ENCODE peak calls at places on chromosomes 7 and 10, in seven cellular contexts. One of them, this sample, is unnamed.
A peak's percentile ranks its signal among the peaks of the same experiment; 100 is the strongest.

GRCh38 chr10:7302393-7303054 is 108.3 kb downstream of the SFMBT2 start:
- DNase-seq in aorta: no peak
- DNase-seq in SJSA1: no peak
- DNase-seq in mesendoderm: no peak
- DNase-seq in body of pancreas: no peak
- DNase-seq in neuronal stem cell: peak; percentile 40
- DNase-seq in psoas muscle: no peak
- DNase-seq in this sample: no peak

GRCh38 chr10:122592161-122592560 is 31.6 kb downstream of the DMBT1 start:
- DNase-seq in neuronal stem cell: no peak
- DNase-seq in psoas muscle: no peak
- DNase-seq in aorta: no peak
- DNase-seq in SJSA1: no peak
- DNase-seq in body of pancreas: no peak
- DNase-seq in mesendoderm: no peak
- DNase-seq in this sample: no peak

GRCh38 chr10:32207544-32207943 is 139.4 kb downstream of the EPC1 start:
- DNase-seq in mesendoderm: peak; percentile 66
- DNase-seq in aorta: peak; percentile 76
- DNase-seq in body of pancreas: peak; percentile 74
- DNase-seq in SJSA1: no peak
- DNase-seq in neuronal stem cell: no peak
- DNase-seq in psoas muscle: peak; percentile 24
- DNase-seq in this sample: no peak

GRCh38 chr10:93160829-93161228 is 87.1 kb downstream of the CYP26A1 start:
- DNase-seq in neuronal stem cell: no peak
- DNase-seq in body of pancreas: peak; percentile 12
- DNase-seq in psoas muscle: peak; percentile 72
- DNase-seq in aorta: peak; percentile 79
- DNase-seq in SJSA1: peak; percentile 92
- DNase-seq in mesendoderm: no peak
- DNase-seq in this sample: peak; percentile 90

GRCh38 chr10:71981868-71982230 is 17.7 kb downstream of the CHST3 start:
- DNase-seq in aorta: no peak
- DNase-seq in neuronal stem cell: no peak
- DNase-seq in body of pancreas: no peak
- DNase-seq in psoas muscle: no peak
- DNase-seq in mesendoderm: no peak
- DNase-seq in SJSA1: no peak
- DNase-seq in this sample: no peak

GRCh38 chr7:111076205-111076604 is 14.7 kb upstream of the LRRN3 start:
- DNase-seq in aorta: no peak
- DNase-seq in body of pancreas: no peak
- DNase-seq in psoas muscle: no peak
- DNase-seq in SJSA1: no peak
- DNase-seq in neuronal stem cell: no peak
- DNase-seq in mesendoderm: no peak
- DNase-seq in this sample: no peak

GRCh38 chr10:7260412-7260900 is 150.4 kb downstream of the SFMBT2 start:
- DNase-seq in aorta: no peak
- DNase-seq in neuronal stem cell: peak; percentile 38
- DNase-seq in SJSA1: no peak
- DNase-seq in body of pancreas: peak; percentile 54
- DNase-seq in psoas muscle: peak; percentile 64
- DNase-seq in mesendoderm: peak; percentile 92
- DNase-seq in this sample: peak; percentile 77

GRCh38 chr7:13532028-13532753 is 457.3 kb downstream of the ETV1 start:
- DNase-seq in aorta: no peak
- DNase-seq in body of pancreas: no peak
- DNase-seq in neuronal stem cell: no peak
- DNase-seq in SJSA1: no peak
- DNase-seq in psoas muscle: no peak
- DNase-seq in mesendoderm: no peak
- DNase-seq in this sample: no peak

GRCh38 chr7:139655305-139655704 is 122.5 kb downstream of the HIPK2 start:
- DNase-seq in mesendoderm: no peak
- DNase-seq in body of pancreas: no peak
- DNase-seq in psoas muscle: no peak
- DNase-seq in neuronal stem cell: no peak
- DNase-seq in aorta: no peak
- DNase-seq in SJSA1: no peak
- DNase-seq in this sample: no peak

GRCh38 chr10:131141645-131142445 is 169.7 kb downstream of the TCERG1L start:
- DNase-seq in neuronal stem cell: no peak
- DNase-seq in SJSA1: no peak
- DNase-seq in body of pancreas: no peak
- DNase-seq in mesendoderm: no peak
- DNase-seq in aorta: peak; percentile 62
- DNase-seq in psoas muscle: no peak
- DNase-seq in this sample: no peak

GRCh38 chr7:134927076-134927475 is 59.2 kb upstream of the AGBL3 start:
- DNase-seq in body of pancreas: no peak
- DNase-seq in SJSA1: no peak
- DNase-seq in mesendoderm: no peak
- DNase-seq in aorta: no peak
- DNase-seq in neuronal stem cell: no peak
- DNase-seq in psoas muscle: no peak
- DNase-seq in this sample: no peak

GRCh38 chr10:24465899-24466615 is 257.1 kb downstream of the KIAA1217 start:
- DNase-seq in SJSA1: peak; percentile 79
- DNase-seq in psoas muscle: no peak
- DNase-seq in neuronal stem cell: no peak
- DNase-seq in body of pancreas: peak; percentile 71
- DNase-seq in aorta: no peak
- DNase-seq in mesendoderm: no peak
- DNase-seq in this sample: no peak

GRCh38 chr10:33122014-33122788 is 164.2 kb upstream of the ITGB1 start:
- DNase-seq in aorta: no peak
- DNase-seq in neuronal stem cell: no peak
- DNase-seq in mesendoderm: no peak
- DNase-seq in SJSA1: peak; percentile 92
- DNase-seq in psoas muscle: no peak
- DNase-seq in body of pancreas: no peak
- DNase-seq in this sample: no peak

GRCh38 chr7:751826-752225 is 24.7 kb upstream of the PRKAR1B start:
- DNase-seq in neuronal stem cell: no peak
- DNase-seq in body of pancreas: no peak
- DNase-seq in aorta: peak; percentile 44
- DNase-seq in SJSA1: no peak
- DNase-seq in mesendoderm: no peak
- DNase-seq in psoas muscle: no peak
- DNase-seq in this sample: no peak

GRCh38 chr10:86830043-86830591 is 73.7 kb downstream of the BMPR1A start:
- DNase-seq in SJSA1: no peak
- DNase-seq in psoas muscle: no peak
- DNase-seq in aorta: no peak
- DNase-seq in mesendoderm: peak; percentile 75
- DNase-seq in body of pancreas: no peak
- DNase-seq in neuronal stem cell: no peak
- DNase-seq in this sample: no peak

GRCh38 chr10:34475222-34475621 is 339.9 kb downstream of the PARD3 start:
- DNase-seq in neuronal stem cell: no peak
- DNase-seq in aorta: no peak
- DNase-seq in psoas muscle: no peak
- DNase-seq in mesendoderm: no peak
- DNase-seq in body of pancreas: no peak
- DNase-seq in SJSA1: no peak
- DNase-seq in this sample: no peak

GRCh38 chr10:122519873-122520272 is 40.7 kb upstream of the DMBT1 start:
- DNase-seq in body of pancreas: no peak
- DNase-seq in mesendoderm: no peak
- DNase-seq in neuronal stem cell: no peak
- DNase-seq in aorta: no peak
- DNase-seq in psoas muscle: no peak
- DNase-seq in SJSA1: no peak
- DNase-seq in this sample: no peak

GRCh38 chr10:86657011-86657395 is 2.7 kb downstream of the OPN4 start:
- DNase-seq in psoas muscle: no peak
- DNase-seq in body of pancreas: no peak
- DNase-seq in SJSA1: no peak
- DNase-seq in neuronal stem cell: no peak
- DNase-seq in mesendoderm: no peak
- DNase-seq in aorta: no peak
- DNase-seq in this sample: peak; percentile 59

GRCh38 chr10:87865201-87866025 is 2.0 kb downstream of the PTEN start:
- DNase-seq in neuronal stem cell: no peak
- DNase-seq in mesendoderm: no peak
- DNase-seq in body of pancreas: no peak
- DNase-seq in SJSA1: no peak
- DNase-seq in aorta: no peak
- DNase-seq in psoas muscle: no peak
- DNase-seq in this sample: no peak

GRCh38 chr7:137828456-137828855 is 18.3 kb downstream of the DGKI start:
- DNase-seq in psoas muscle: no peak
- DNase-seq in mesendoderm: no peak
- DNase-seq in aorta: no peak
- DNase-seq in body of pancreas: no peak
- DNase-seq in neuronal stem cell: no peak
- DNase-seq in SJSA1: no peak
- DNase-seq in this sample: no peak

DNA sequence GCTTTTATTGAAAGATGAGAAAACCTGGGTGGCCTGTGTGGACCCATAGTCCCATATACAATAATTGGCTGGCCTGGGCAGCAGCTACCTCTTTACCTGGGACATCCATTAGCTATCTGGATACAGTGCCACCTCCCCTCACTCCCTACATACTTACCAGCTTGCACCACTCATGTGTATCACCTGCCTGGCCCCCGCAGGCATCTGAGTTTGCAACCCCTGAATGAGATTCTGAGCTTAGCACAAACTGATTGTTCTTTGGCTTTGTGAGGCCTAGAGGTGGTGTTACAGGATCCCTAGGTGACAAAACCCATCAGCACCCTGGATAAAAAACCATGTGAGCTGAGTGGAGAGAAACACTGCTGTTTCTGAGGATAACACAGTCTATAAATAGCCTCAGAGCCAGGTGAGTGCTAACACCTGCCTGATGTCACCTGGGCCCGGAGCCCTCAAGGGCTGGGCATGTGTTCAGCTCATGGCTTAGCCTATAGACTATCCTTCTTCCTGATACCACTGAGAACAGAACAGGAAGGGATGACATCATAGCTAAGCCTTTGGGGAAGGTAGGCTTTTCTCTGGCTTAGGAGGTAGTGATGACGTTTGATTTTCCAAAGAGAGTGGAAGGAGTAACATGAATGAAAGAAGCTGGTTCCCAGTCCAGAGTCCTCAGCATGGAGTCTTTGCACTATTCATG is 2.6 kb upstream of the PPIF start:
- DNase-seq in psoas muscle: no peak
- DNase-seq in mesendoderm: no peak
- DNase-seq in body of pancreas: peak; percentile 75
- DNase-seq in neuronal stem cell: no peak
- DNase-seq in aorta: no peak
- DNase-seq in SJSA1: no peak
- DNase-seq in this sample: no peak
- H3K4me1 ChIP-seq in psoas muscle: peaks cover 20% of the 10 kb centered on the region
- H3K4me1 ChIP-seq in mesendoderm: peaks cover 4% of the 10 kb centered on the region
- H3K4me1 ChIP-seq in body of pancreas: peaks cover 89% of the 10 kb centered on the region
- H3K4me1 ChIP-seq in neuronal stem cell: peaks cover 14% of the 10 kb centered on the region
- H3K4me1 ChIP-seq in aorta: no peaks in the 10 kb centered on the region
- H3K4me1 ChIP-seq in SJSA1: peaks cover 26% of the 10 kb centered on the region
- H3K4me1 ChIP-seq in this sample: peaks cover 25% of the 10 kb centered on the region

GRCh38 chr10:117542706-117543244 is at the start of gene EMX2:
- DNase-seq in aorta: no peak
- DNase-seq in SJSA1: no peak
- DNase-seq in body of pancreas: no peak
- DNase-seq in neuronal stem cell: no peak
- DNase-seq in mesendoderm: peak; percentile 38
- DNase-seq in psoas muscle: no peak
- DNase-seq in this sample: no peak
- H3K27ac ChIP-seq in aorta: no peak within 1 kb of the TSS
- H3K27ac ChIP-seq in SJSA1: no peak within 1 kb of the TSS
- H3K27ac ChIP-seq in body of pancreas: no peak within 1 kb of the TSS
- H3K27ac ChIP-seq in neuronal stem cell: no peak within 1 kb of the TSS
- H3K27ac ChIP-seq in mesendoderm: no peak within 1 kb of the TSS
- H3K27ac ChIP-seq in psoas muscle: peak within 1 kb of the TSS; percentile 60
- H3K27ac ChIP-seq in this sample: peak within 1 kb of the TSS; percentile 91

GRCh38 chr10:101223274-101224059 is 5.8 kb downstream of the LBX1 start:
- DNase-seq in SJSA1: no peak
- DNase-seq in neuronal stem cell: no peak
- DNase-seq in aorta: no peak
- DNase-seq in body of pancreas: no peak
- DNase-seq in mesendoderm: peak; percentile 56
- DNase-seq in psoas muscle: no peak
- DNase-seq in this sample: no peak

GRCh38 chr10:101222683-101223273 is 6.5 kb downstream of the LBX1 start:
- DNase-seq in body of pancreas: no peak
- DNase-seq in psoas muscle: no peak
- DNase-seq in aorta: no peak
- DNase-seq in mesendoderm: no peak
- DNase-seq in neuronal stem cell: no peak
- DNase-seq in SJSA1: no peak
- DNase-seq in this sample: no peak

GRCh38 chr10:101224060-101224909 is 5.0 kb downstream of the LBX1 start:
- DNase-seq in body of pancreas: no peak
- DNase-seq in neuronal stem cell: no peak
- DNase-seq in SJSA1: no peak
- DNase-seq in mesendoderm: no peak
- DNase-seq in psoas muscle: no peak
- DNase-seq in aorta: no peak
- DNase-seq in this sample: no peak

GRCh38 chr10:101221479-101222246 is 7.6 kb downstream of the LBX1 start:
- DNase-seq in aorta: no peak
- DNase-seq in neuronal stem cell: no peak
- DNase-seq in psoas muscle: no peak
- DNase-seq in SJSA1: no peak
- DNase-seq in mesendoderm: no peak
- DNase-seq in body of pancreas: no peak
- DNase-seq in this sample: no peak

DNA sequence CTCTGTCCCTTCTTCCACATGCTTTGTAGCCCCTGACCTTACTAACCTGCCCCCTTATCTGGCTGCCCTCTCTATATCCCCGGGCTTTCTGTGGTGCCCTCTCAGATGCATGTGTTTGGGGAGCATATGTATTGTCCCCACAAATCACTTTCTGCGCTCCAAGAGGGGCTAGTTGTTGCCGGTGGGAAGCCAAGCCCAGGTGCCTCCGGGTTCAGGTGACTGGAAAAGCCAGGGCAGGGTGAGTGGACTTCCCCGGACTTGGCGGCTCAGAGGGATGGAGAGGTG is 7.1 kb downstream of the LBX1 start:
- DNase-seq in psoas muscle: no peak
- DNase-seq in neuronal stem cell: no peak
- DNase-seq in aorta: no peak
- DNase-seq in SJSA1: no peak
- DNase-seq in mesendoderm: no peak
- DNase-seq in body of pancreas: no peak
- DNase-seq in this sample: no peak
- H3K4me1 ChIP-seq in psoas muscle: peaks cover 13% of the 10 kb centered on the region
- H3K4me1 ChIP-seq in neuronal stem cell: peaks cover 5% of the 10 kb centered on the region
- H3K4me1 ChIP-seq in aorta: no peaks in the 10 kb centered on the region
- H3K4me1 ChIP-seq in SJSA1: peaks cover 12% of the 10 kb centered on the region
- H3K4me1 ChIP-seq in mesendoderm: no peaks in the 10 kb centered on the region
- H3K4me1 ChIP-seq in body of pancreas: peaks cover 56% of the 10 kb centered on the region
- H3K4me1 ChIP-seq in this sample: no peaks in the 10 kb centered on the region

DNA sequence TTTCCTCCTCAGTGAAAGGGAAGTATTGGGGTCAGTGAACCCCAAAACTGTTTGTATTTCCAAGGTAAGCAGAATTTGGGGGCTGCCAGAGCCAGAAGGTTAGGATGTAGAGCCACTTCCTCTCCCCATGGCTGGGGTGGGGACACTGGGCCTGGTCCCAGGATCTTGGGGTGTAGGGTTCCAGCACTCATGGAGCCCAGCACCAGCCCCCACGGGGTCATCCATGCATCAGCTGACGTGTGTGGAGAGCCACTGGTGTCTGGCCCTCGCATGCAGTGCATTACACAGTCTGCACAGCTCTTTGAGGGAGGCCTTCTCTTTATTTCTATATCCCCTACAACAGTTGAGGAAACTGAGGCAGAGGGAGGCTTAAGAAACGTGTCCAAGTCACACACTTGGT is 91.4 kb downstream of the ZMIZ1 start:
- DNase-seq in SJSA1: no peak
- DNase-seq in mesendoderm: no peak
- DNase-seq in body of pancreas: no peak
- DNase-seq in aorta: no peak
- DNase-seq in psoas muscle: no peak
- DNase-seq in neuronal stem cell: no peak
- DNase-seq in this sample: no peak
- H3K27ac ChIP-seq in SJSA1: peak overlapping the region; percentile 92
- H3K27ac ChIP-seq in mesendoderm: no peak overlapping the region
- H3K27ac ChIP-seq in body of pancreas: peak overlapping the region; percentile 25
- H3K27ac ChIP-seq in aorta: peak overlapping the region; percentile 82
- H3K27ac ChIP-seq in psoas muscle: peak overlapping the region; percentile 34
- H3K27ac ChIP-seq in neuronal stem cell: no peak overlapping the region
- H3K27ac ChIP-seq in this sample: peak overlapping the region; percentile 80

This sample was measured in tibial artery.